ENCODE peak calls at places on chromosomes 2 and 18, in nine cellular contexts. O, B, R, Z, U, P, Y, K and H are unnamed samples. For H3K36me3, the result is how much of the 10 kb centered on the place peaks cover.

GRCh38 chr2:96147593-96148201 is 2.5 kb upstream of the DUSP2 start:
- DNase-seq in U (no peak), R (no peak), K (no peak), B (no peak), Z (no peak), O (no peak), Y (no peak), P (no peak), H (peak)

GRCh38 chr2:64640153-64641044 is 13.3 kb downstream of the SERTAD2 start:
- DNase-seq in B (no peak), Z (peak), P (peak), O (no peak), K (peak), U (no peak), Y (no peak), R (no peak), H (no peak)

GRCh38 chr2:26352892-26353291 is 6.3 kb upstream of the ADGRF3 start:
- DNase-seq in Y (no peak), O (no peak), B (no peak), P (no peak), U (peak), Z (peak), R (no peak), K (peak), H (no peak)

GRCh38 chr2:202786792-202787191 is 84.8 kb downstream of the ICA1L start:
- DNase-seq in B (no peak), Z (no peak), P (no peak), Y (no peak), U (no peak), K (no peak), R (no peak), O (no peak), H (no peak)

GRCh38 chr18:2027026-2027425 is 544.3 kb downstream of the METTL4 start:
- DNase-seq in Z (no peak), U (no peak), B (no peak), R (no peak), Y (no peak), K (no peak), O (no peak), P (no peak), H (no peak)

GRCh38 chr2:224359569-224359968 is 42.3 kb downstream of the FAM124B start:
- DNase-seq in K (no peak), Z (no peak), R (no peak), P (peak), U (no peak), O (no peak), B (no peak), Y (no peak), H (no peak)

GRCh38 chr18:48428494-48429177 is 19.5 kb upstream of the ZBTB7C start:
- DNase-seq in U (peak), K (no peak), P (no peak), Z (no peak), R (no peak), O (no peak), B (no peak), Y (no peak), H (no peak)

GRCh38 chr2:95390272-95390880 is 12.1 kb upstream of the FAHD2A start:
- DNase-seq in B (no peak), U (no peak), K (no peak), P (no peak), Z (no peak), O (no peak), Y (no peak), R (no peak), H (no peak)

GRCh38 chr2:72273384-72273783 is 125.7 kb upstream of the CYP26B1 start:
- DNase-seq in Y (no peak), O (no peak), K (no peak), B (no peak), P (no peak), Z (no peak), R (no peak), U (no peak), H (no peak)

GRCh38 chr18:36217348-36217747 is 30.1 kb downstream of the MOCOS start:
- DNase-seq in P (no peak), R (no peak), Y (no peak), B (no peak), U (no peak), O (no peak), K (no peak), Z (no peak), H (no peak)

GRCh38 chr2:189521686-189522434 is 58.7 kb downstream of the SLC40A1 start:
- DNase-seq in U (peak), O (no peak), Z (peak), B (no peak), R (no peak), Y (peak), K (peak), P (no peak), H (no peak)

GRCh38 chr2:158413581-158413980 is 43.0 kb downstream of the CCDC148 start:
- DNase-seq in O (no peak), B (no peak), Y (no peak), K (peak), Z (no peak), R (no peak), P (no peak), U (peak), H (no peak)

GRCh38 chr2:161946489-161947107 is 127.4 kb downstream of the DPP4 start:
- DNase-seq in P (peak), K (peak), B (no peak), Z (peak), U (peak), Y (no peak), O (no peak), R (peak), H (no peak)

GRCh38 chr2:10109311-10109710 is 13.2 kb upstream of the RRM2 start:
- DNase-seq in Z (no peak), R (no peak), K (no peak), U (no peak), B (no peak), Y (no peak), O (no peak), P (peak), H (no peak)

GRCh38 chr18:76346490-76347130 is 148.4 kb downstream of the ZNF516 start:
- DNase-seq in Z (no peak), P (no peak), B (no peak), R (no peak), O (no peak), U (no peak), Y (no peak), K (no peak), H (no peak)

GRCh38 chr2:96207073-96207777 is 1.4 kb downstream of the STARD7 start:
- DNase-seq in R (no peak), K (no peak), Z (no peak), B (no peak), U (no peak), O (peak), Y (no peak), P (no peak), H (no peak)

GRCh38 chr2:20184067-20184938 is 40.6 kb downstream of the SDC1 start:
- DNase-seq in U (peak), Z (peak), R (no peak), Y (no peak), K (peak), O (no peak), P (peak), B (no peak), H (no peak)

GRCh38 chr2:239157766-239158165 is 243.1 kb downstream of the HDAC4 start:
- DNase-seq in K (peak), R (peak), U (no peak), Y (peak), O (no peak), B (no peak), P (peak), Z (peak), H (peak)

GRCh38 chr2:239158641-239159475 is 242.0 kb downstream of the HDAC4 start:
- DNase-seq in Y (no peak), O (no peak), P (no peak), U (no peak), Z (no peak), R (no peak), B (no peak), K (no peak), H (peak)

GRCh38 chr2:239160226-239161143 is 240.3 kb downstream of the HDAC4 start:
- DNase-seq in B (no peak), Z (no peak), U (peak), R (no peak), O (no peak), P (no peak), Y (no peak), K (peak), H (peak)

GRCh38 chr2:239157269-239157668 is 243.6 kb downstream of the HDAC4 start:
- DNase-seq in Z (no peak), R (no peak), K (no peak), Y (no peak), B (no peak), P (no peak), U (no peak), O (peak), H (peak)

GRCh38 chr2:239159476-239159911 is 241.3 kb downstream of the HDAC4 start:
- DNase-seq in P (no peak), Z (no peak), B (no peak), K (no peak), R (no peak), U (no peak), O (no peak), Y (no peak), H (peak)
- H3K36me3 ChIP-seq in P (under half), Z (under half), B (half or more), K (half or more), R (under half), U (under half), O (under half), Y (under half), H (half or more)

GRCh38 chr2:241984658-241985057 is 115.1 kb downstream of the RTP5 start:
- DNase-seq in P (no peak), Y (no peak), K (no peak), Z (no peak), U (no peak), R (no peak), B (no peak), O (no peak), H (no peak)
- TF ChIP-seq CTCF in P (no peak), Y (no peak), K (no peak), Z (no peak), U (no peak), R (no peak), B (no peak), O (no peak), H (no peak)

GRCh38 chr2:60499082-60499429 is 54.4 kb downstream of the BCL11A start:
- DNase-seq in Y (no peak), Z (no peak), K (no peak), R (no peak), O (no peak), B (no peak), U (no peak), P (no peak), H (no peak)

GRCh38 chr2:60496976-60497375 is 56.5 kb downstream of the BCL11A start:
- DNase-seq in B (no peak), Y (no peak), P (no peak), R (no peak), U (no peak), O (no peak), Z (no peak), K (no peak), H (no peak)

GRCh38 chr2:60496475-60496874 is 57.0 kb downstream of the BCL11A start:
- DNase-seq in K (no peak), Y (no peak), Z (no peak), R (no peak), O (no peak), P (no peak), B (no peak), U (no peak), H (no peak)

GRCh38 chr2:60499651-60500300 is 53.7 kb downstream of the BCL11A start:
- DNase-seq in R (no peak), U (no peak), Z (peak), K (no peak), B (no peak), Y (peak), P (no peak), O (no peak), H (no peak)

DNA sequence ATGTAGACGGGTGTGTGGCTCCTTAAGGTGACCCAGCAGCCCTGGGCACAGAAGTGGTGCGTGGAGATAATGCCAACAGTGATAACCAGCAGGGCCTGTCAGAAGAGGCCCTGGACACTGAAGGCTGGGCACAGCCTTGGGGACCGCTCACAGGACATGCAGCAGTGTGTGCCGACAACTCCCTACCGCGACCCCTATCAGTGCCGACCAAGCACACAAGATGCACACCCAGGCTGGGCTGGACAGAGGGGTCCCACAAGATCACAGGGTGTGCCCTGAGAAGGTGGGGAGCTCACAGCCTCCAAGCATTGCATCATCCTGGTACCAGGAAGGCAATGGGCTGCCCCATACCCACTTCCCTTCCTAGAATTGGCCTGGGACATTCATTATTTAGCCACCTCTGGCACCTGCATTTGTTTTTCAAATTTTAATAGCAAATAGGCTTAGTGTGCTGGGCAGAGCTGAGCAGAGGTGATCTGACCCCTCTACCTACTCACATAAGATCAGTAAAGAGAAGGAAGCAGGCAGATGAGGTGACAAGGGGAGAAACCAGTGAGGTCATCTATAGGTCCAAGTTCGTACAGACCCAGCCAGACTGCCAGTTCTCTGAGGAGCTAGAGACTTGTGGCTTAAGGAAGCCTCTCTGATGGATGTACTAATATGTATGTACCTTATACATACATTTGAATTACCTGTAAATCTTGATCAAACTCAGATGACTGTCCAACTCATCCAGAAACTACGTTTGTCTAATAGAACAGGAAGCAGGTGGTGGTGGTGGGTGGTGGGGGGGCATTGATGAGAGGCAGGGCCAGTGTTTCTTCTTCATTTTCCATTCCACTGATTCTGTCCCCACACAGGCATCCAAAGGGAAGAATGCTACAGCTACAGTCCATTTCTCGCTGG is 55.0 kb downstream of the BCL11A start:
- DNase-seq in O (no peak), Y (no peak), Z (no peak), B (no peak), R (no peak), P (no peak), U (no peak), K (no peak), H (no peak)
- H3K36me3 ChIP-seq in O (under half), Y (under half), Z (under half), B (under half), R (under half), P (under half), U (under half), K (under half), H (under half)

GRCh38 chr2:133777607-133778006 is 209.3 kb upstream of the NCKAP5 start:
- DNase-seq in K (no peak), Y (peak), B (no peak), R (no peak), O (no peak), P (no peak), U (peak), Z (peak), H (no peak)
- TF ChIP-seq CTCF in K (no peak), Y (no peak), B (no peak), R (no peak), O (no peak), P (no peak), U (no peak), Z (no peak), H (no peak)